ENCODE peak calls at places on chromosomes 12 and 14, in four cellular contexts. N is GM04504; E is stimulated activated CD8-positive, alpha-beta memory T cell treated with anti-CD3 and anti-CD28 coated beads, Interleukin-4, amount 100 ng/mL, for 48 hours; U is astrocyte of the cerebellum. A is an unnamed sample.
A peak's percentile ranks its signal among the peaks of the same experiment; 100 is the strongest.

GRCh38 chr12:46523863-46524770 is 151.5 kb upstream of the SLC38A2 start:
- DNase-seq in N (peak; percentile 80), E (peak; percentile 66), U (peak; percentile 28), A (no peak)

GRCh38 chr14:83217492-83217891 is 1683.8 kb upstream of the SEL1L start:
- DNase-seq in N (peak; percentile 50), E (no peak), U (peak; percentile 0), A (peak; percentile 33)

GRCh38 chr14:52961060-52961639 is 10.3 kb upstream of the FERMT2 start:
- DNase-seq in N (peak; percentile 17), E (peak; percentile 48), U (no peak), A (no peak)

GRCh38 chr12:1797991-1798733 is 22.2 kb upstream of the LRTM2 start:
- DNase-seq in N (no peak), E (peak; percentile 24), U (no peak), A (no peak)

GRCh38 chr12:104975621-104976343 is 10.3 kb upstream of the NOPCHAP1 start:
- DNase-seq in N (peak; percentile 33), E (no peak), U (no peak), A (no peak)

GRCh38 chr14:63361790-63362189 is 43.1 kb upstream of the GPHB5 start:
- DNase-seq in N (no peak), E (no peak), U (no peak), A (no peak)

GRCh38 chr12:92110083-92110640 is 35.5 kb downstream of the BTG1 start:
- DNase-seq in N (no peak), E (no peak), U (no peak), A (no peak)

GRCh38 chr14:57066887-57067513 is 201.7 kb downstream of the EXOC5 start:
- DNase-seq in N (no peak), E (peak; percentile 64), U (no peak), A (no peak)

GRCh38 chr12:87120440-87120839 is 864.2 kb upstream of the MGAT4C start:
- DNase-seq in N (no peak), E (no peak), U (no peak), A (no peak)

GRCh38 chr14:74596747-74597456 is 15.1 kb downstream of the LTBP2 start:
- DNase-seq in N (peak; percentile 76), E (no peak), U (no peak), A (no peak)

GRCh38 chr12:115163710-115164109 is 479.7 kb upstream of the TBX3 start:
- DNase-seq in N (no peak), E (no peak), U (no peak), A (no peak)

GRCh38 chr12:49763006-49763591 is 21.7 kb downstream of the TMBIM6 start:
- DNase-seq in N (no peak), E (peak; percentile 90), U (no peak), A (peak; percentile 18)

GRCh38 chr12:131159660-131160059 is 206.0 kb downstream of the ADGRD1 start:
- DNase-seq in N (no peak), E (no peak), U (no peak), A (no peak)

GRCh38 chr14:49508124-49508523 is 78.1 kb downstream of the RPS29 start:
- DNase-seq in N (no peak), E (no peak), U (no peak), A (no peak)

GRCh38 chr12:109144224-109144623 is 27.8 kb downstream of the ACACB start:
- DNase-seq in N (no peak), E (no peak), U (no peak), A (no peak)

GRCh38 chr12:132851465-132851864 is 22.8 kb upstream of the GOLGA3 start:
- DNase-seq in N (no peak), E (no peak), U (no peak), A (no peak)

A was measured in smooth muscle cell of the brain vasculature.